ENCODE peak calls at places on chromosome 18, in eight cellular contexts. G is activated T-cell treated with anti-CD3 and anti-CD28 coated beads, Interleukin-2, amount 50 U/mL, for 48 hours; Y is stimulated activated CD4-positive, alpha-beta T cell treated with anti-CD3 and anti-CD28 coated beads, Interleukin-2, amount 100 ng/mL, for 48 hours; Z is T-helper 1 cell; N is iris pigment epithelial cell; K is posterior cingulate gyrus; P is HuH-7.5; H is NT2/D1. W is an unnamed sample.

GRCh38 chr18:76957384-76958355 is 135.3 kb downstream of the ZNF236 start:
- DNase-seq in G (no peak), Y (no peak), Z (no peak), N (no peak), K (no peak), P (no peak), H (no peak), W (no peak)

GRCh38 chr18:37309059-37309458 is 256.5 kb downstream of the CELF4 start:
- DNase-seq in G (no peak), Y (no peak), Z (no peak), N (no peak), K (no peak), P (no peak), H (no peak), W (peak; percentile 35)

GRCh38 chr18:76988015-76988826 is 144.4 kb downstream of the MBP start:
- DNase-seq in G (peak; percentile 6), Y (no peak), Z (no peak), N (no peak), K (no peak), P (no peak), H (no peak), W (no peak)

GRCh38 chr18:56043691-56044090 is 455.7 kb upstream of the TCF4 start:
- DNase-seq in G (no peak), Y (no peak), Z (no peak), N (no peak), K (peak; percentile 86), P (no peak), H (no peak), W (no peak)

GRCh38 chr18:55404811-55405654 is 183.0 kb downstream of the TCF4 start:
- DNase-seq in G (no peak), Y (no peak), Z (no peak), N (peak; percentile 36), K (no peak), P (no peak), H (no peak), W (no peak)

GRCh38 chr18:46296656-46297055 is 192.5 kb downstream of the HAUS1 start:
- DNase-seq in G (no peak), Y (no peak), Z (no peak), N (no peak), K (no peak), P (no peak), H (no peak), W (no peak)

GRCh38 chr18:27954226-27954625 is 222.7 kb downstream of the CDH2 start:
- DNase-seq in G (no peak), Y (no peak), Z (no peak), N (peak; percentile 96), K (no peak), P (no peak), H (no peak), W (no peak)

GRCh38 chr18:70457788-70458187 is 168.9 kb downstream of the SOCS6 start:
- DNase-seq in G (no peak), Y (no peak), Z (no peak), N (no peak), K (no peak), P (no peak), H (no peak), W (no peak)

GRCh38 chr18:433960-434359 is 66.5 kb downstream of the COLEC12 start:
- DNase-seq in G (no peak), Y (no peak), Z (no peak), N (no peak), K (no peak), P (no peak), H (no peak), W (no peak)

GRCh38 chr18:73366713-73367112 is 498.9 kb upstream of the NETO1 start:
- DNase-seq in G (no peak), Y (no peak), Z (no peak), N (no peak), K (no peak), P (no peak), H (no peak), W (no peak)